ENCODE peak calls at places on chromosomes 2 and 18, in eight cellular contexts. X is fibroblast of mammary gland, M is EL, U is neuronal stem cell, Y is foreskin keratinocyte, R is islet precursor cell, N is GM04504, O is amygdala. T is an unnamed sample.

GRCh38 chr18:2971741-2972552 is 41.0 kb downstream of the LPIN2 start:
- DNase-seq in R (no peak), M (no peak), O (no peak), X (peak; percentile 51), N (no peak), U (no peak), Y (no peak), T (no peak)

GRCh38 chr2:171554991-171555615 is 32.8 kb downstream of the CYBRD1 start:
- DNase-seq in Y (no peak), N (no peak), R (no peak), X (peak; percentile 15), U (no peak), O (no peak), M (no peak), T (no peak)

GRCh38 chr2:27001851-27002369 is 30.9 kb upstream of the TMEM214 start:
- DNase-seq in X (no peak), Y (no peak), O (no peak), N (no peak), M (no peak), U (no peak), R (no peak), T (no peak)

GRCh38 chr2:74181739-74182138 is 3.1 kb upstream of the MOB1A start:
- DNase-seq in Y (no peak), O (no peak), X (no peak), U (no peak), R (no peak), M (peak; percentile 18), N (no peak), T (peak; percentile 99)

GRCh38 chr2:10255189-10256030 is 47.3 kb upstream of the HPCAL1 start:
- DNase-seq in U (no peak), O (no peak), N (no peak), M (no peak), R (peak; percentile 51), Y (no peak), X (no peak), T (no peak)

GRCh38 chr2:230975927-230976326 is 20.0 kb upstream of the SPATA3 start:
- DNase-seq in X (no peak), Y (no peak), R (no peak), M (no peak), O (no peak), U (no peak), N (no peak), T (no peak)

GRCh38 chr2:11123856-11124759 is 31.2 kb upstream of the SLC66A3 start:
- DNase-seq in R (peak; percentile 78), O (no peak), Y (no peak), U (peak; percentile 45), M (peak; percentile 45), X (peak; percentile 44), N (peak; percentile 9), T (peak; percentile 85)

GRCh38 chr2:96771792-96772618 is 11.3 kb downstream of the CNNM4 start:
- DNase-seq in U (no peak), X (no peak), Y (no peak), M (no peak), R (peak; percentile 95), N (no peak), O (no peak), T (no peak)

GRCh38 chr18:79797518-79798345 is at the start of gene KCNG2:
- DNase-seq in N (no peak), O (no peak), X (peak; percentile 16), R (no peak), Y (no peak), M (no peak), U (peak; percentile 55), T (no peak)

GRCh38 chr2:64748561-64748960 is 94.8 kb upstream of the SERTAD2 start:
- DNase-seq in X (no peak), N (no peak), O (no peak), Y (no peak), M (no peak), R (no peak), U (no peak), T (peak; percentile 78)

GRCh38 chr18:6088432-6088831 is 193.1 kb upstream of the TMEM200C start:
- DNase-seq in O (no peak), M (no peak), X (no peak), U (no peak), N (no peak), R (no peak), Y (no peak), T (no peak)

GRCh38 chr2:240231838-240232244 is 91.4 kb upstream of the OTOS start:
- DNase-seq in X (no peak), N (no peak), R (peak; percentile 47), O (no peak), M (no peak), U (no peak), Y (no peak), T (no peak)

GRCh38 chr2:64455545-64455944 is 1.6 kb downstream of the LGALSL start:
- DNase-seq in R (no peak), Y (no peak), N (no peak), O (no peak), M (no peak), U (no peak), X (no peak), T (no peak)

GRCh38 chr2:76270356-76270755 is 559.6 kb upstream of the GCFC2 start:
- DNase-seq in O (no peak), X (no peak), U (no peak), M (no peak), N (no peak), Y (no peak), R (peak; percentile 68), T (no peak)

GRCh38 chr2:1653956-1654695 is 90.2 kb downstream of the PXDN start:
- DNase-seq in M (peak; percentile 77), Y (no peak), X (peak; percentile 84), U (no peak), N (peak; percentile 54), O (no peak), R (no peak), T (no peak)

GRCh38 chr2:18585526-18585925 is 3.8 kb downstream of the NT5C1B start:
- DNase-seq in M (peak; percentile 55), R (no peak), U (no peak), Y (peak; percentile 32), O (no peak), N (no peak), X (peak; percentile 40), T (no peak)

GRCh38 chr2:85106489-85107180 is 26.6 kb upstream of the TCF7L1 start:
- DNase-seq in Y (peak; percentile 75), X (peak; percentile 54), M (peak; percentile 90), U (no peak), O (no peak), R (no peak), N (no peak), T (no peak)

GRCh38 chr2:124267821-124268220 is 242.7 kb downstream of the CNTNAP5 start:
- DNase-seq in R (no peak), M (no peak), U (no peak), O (no peak), N (peak; percentile 47), X (peak; percentile 84), Y (no peak), T (peak; percentile 65)

GRCh38 chr2:66547887-66548286 is 113.0 kb downstream of the MEIS1 start:
- DNase-seq in U (no peak), O (no peak), R (no peak), N (no peak), M (no peak), X (no peak), Y (no peak), T (no peak)

GRCh38 chr2:140988597-140988996 is 1142.2 kb downstream of the LRP1B start:
- DNase-seq in O (no peak), U (no peak), X (peak; percentile 49), Y (no peak), R (no peak), M (peak; percentile 17), N (no peak), T (no peak)

GRCh38 chr2:59383473-59383872 is 1142.3 kb upstream of the FANCL start:
- DNase-seq in R (no peak), M (no peak), X (no peak), U (no peak), N (no peak), Y (no peak), O (no peak), T (no peak)

GRCh38 chr18:51399491-51400122 is 202.1 kb upstream of the MEX3C start:
- DNase-seq in M (no peak), N (no peak), Y (no peak), R (no peak), U (no peak), X (no peak), O (no peak), T (no peak)